ENCODE peak calls at places on chromosome 9, in six cellular contexts. One of them, this sample, is unnamed.

GRCh38 chr9:91840469-91840868 is 109.6 kb downstream of the ROR2 start:
- DNase-seq in vagina: no peak
- DNase-seq in brain microvascular endothelial cell: no peak
- DNase-seq in AG04449: no peak
- DNase-seq in tibial artery: no peak
- DNase-seq in colonic mucosa: no peak
- DNase-seq in this sample: no peak

GRCh38 chr9:129412814-129413536 is 207.9 kb downstream of the C9orf50 start:
- DNase-seq in tibial artery: peak
- DNase-seq in AG04449: peak
- DNase-seq in brain microvascular endothelial cell: peak
- DNase-seq in colonic mucosa: peak
- DNase-seq in vagina: no peak
- DNase-seq in this sample: peak

GRCh38 chr9:89954229-89954628 is 349.4 kb downstream of the GADD45G start:
- DNase-seq in vagina: no peak
- DNase-seq in AG04449: no peak
- DNase-seq in brain microvascular endothelial cell: no peak
- DNase-seq in colonic mucosa: no peak
- DNase-seq in tibial artery: no peak
- DNase-seq in this sample: no peak

GRCh38 chr9:104882574-104882973 is 45.4 kb downstream of the ABCA1 start:
- DNase-seq in brain microvascular endothelial cell: no peak
- DNase-seq in colonic mucosa: no peak
- DNase-seq in AG04449: no peak
- DNase-seq in tibial artery: no peak
- DNase-seq in vagina: no peak
- DNase-seq in this sample: no peak

GRCh38 chr9:96382175-96382574 is 1.3 kb downstream of the SLC35D2 start:
- DNase-seq in colonic mucosa: no peak
- DNase-seq in brain microvascular endothelial cell: peak
- DNase-seq in vagina: no peak
- DNase-seq in tibial artery: no peak
- DNase-seq in AG04449: no peak
- DNase-seq in this sample: peak

GRCh38 chr9:127735530-127736176 is 559 bp upstream of the TOR2A start:
- DNase-seq in tibial artery: no peak
- DNase-seq in brain microvascular endothelial cell: no peak
- DNase-seq in AG04449: no peak
- DNase-seq in colonic mucosa: no peak
- DNase-seq in vagina: no peak
- DNase-seq in this sample: peak

GRCh38 chr9:17433526-17433925 is 145.3 kb upstream of the SH3GL2 start:
- DNase-seq in brain microvascular endothelial cell: no peak
- DNase-seq in AG04449: no peak
- DNase-seq in tibial artery: no peak
- DNase-seq in vagina: no peak
- DNase-seq in colonic mucosa: no peak
- DNase-seq in this sample: no peak

GRCh38 chr9:117305454-117305853 is 109.4 kb downstream of the ASTN2 start:
- DNase-seq in AG04449: no peak
- DNase-seq in tibial artery: no peak
- DNase-seq in colonic mucosa: no peak
- DNase-seq in brain microvascular endothelial cell: no peak
- DNase-seq in vagina: no peak
- DNase-seq in this sample: no peak

GRCh38 chr9:105833271-105833975 is 139.1 kb downstream of the TMEM38B start:
- DNase-seq in AG04449: no peak
- DNase-seq in tibial artery: no peak
- DNase-seq in brain microvascular endothelial cell: no peak
- DNase-seq in colonic mucosa: no peak
- DNase-seq in vagina: no peak
- DNase-seq in this sample: no peak

GRCh38 chr9:109414125-109414785 is 83.9 kb downstream of the PTPN3 start:
- DNase-seq in AG04449: no peak
- DNase-seq in colonic mucosa: no peak
- DNase-seq in vagina: no peak
- DNase-seq in tibial artery: no peak
- DNase-seq in brain microvascular endothelial cell: no peak
- DNase-seq in this sample: no peak

GRCh38 chr9:24413651-24414050 is 132.0 kb downstream of the IZUMO3 start:
- DNase-seq in brain microvascular endothelial cell: no peak
- DNase-seq in AG04449: no peak
- DNase-seq in tibial artery: no peak
- DNase-seq in vagina: no peak
- DNase-seq in colonic mucosa: no peak
- DNase-seq in this sample: peak

GRCh38 chr9:128902351-128903078 is 18.3 kb upstream of the PHYHD1 start:
- DNase-seq in AG04449: no peak
- DNase-seq in tibial artery: peak
- DNase-seq in colonic mucosa: peak
- DNase-seq in brain microvascular endothelial cell: no peak
- DNase-seq in vagina: no peak
- DNase-seq in this sample: no peak

GRCh38 chr9:122845116-122845515 is 16.7 kb upstream of the PDCL start:
- DNase-seq in AG04449: no peak
- DNase-seq in vagina: no peak
- DNase-seq in brain microvascular endothelial cell: no peak
- DNase-seq in colonic mucosa: no peak
- DNase-seq in tibial artery: no peak
- DNase-seq in this sample: no peak

GRCh38 chr9:80156725-80157124 is 585.0 kb downstream of the TLE4 start:
- DNase-seq in vagina: no peak
- DNase-seq in tibial artery: no peak
- DNase-seq in brain microvascular endothelial cell: no peak
- DNase-seq in colonic mucosa: no peak
- DNase-seq in AG04449: no peak
- DNase-seq in this sample: peak

GRCh38 chr9:120856700-120857099 is 14.0 kb upstream of the PSMD5 start:
- DNase-seq in vagina: no peak
- DNase-seq in AG04449: no peak
- DNase-seq in brain microvascular endothelial cell: no peak
- DNase-seq in tibial artery: no peak
- DNase-seq in colonic mucosa: peak
- DNase-seq in this sample: no peak

GRCh38 chr9:110842976-110843375 is 174.4 kb downstream of the MUSK start:
- DNase-seq in AG04449: no peak
- DNase-seq in vagina: no peak
- DNase-seq in brain microvascular endothelial cell: no peak
- DNase-seq in tibial artery: no peak
- DNase-seq in colonic mucosa: no peak
- DNase-seq in this sample: peak

GRCh38 chr9:75152416-75152815 is 64.1 kb downstream of the OSTF1 start:
- DNase-seq in AG04449: no peak
- DNase-seq in tibial artery: no peak
- DNase-seq in colonic mucosa: no peak
- DNase-seq in vagina: no peak
- DNase-seq in brain microvascular endothelial cell: no peak
- DNase-seq in this sample: no peak

GRCh38 chr9:98326402-98327248 is 71.2 kb upstream of the TBC1D2 start:
- DNase-seq in colonic mucosa: no peak
- DNase-seq in tibial artery: no peak
- DNase-seq in AG04449: no peak
- DNase-seq in brain microvascular endothelial cell: no peak
- DNase-seq in vagina: no peak
- DNase-seq in this sample: peak

GRCh38 chr9:20620658-20621552 is 1.4 kb downstream of the MLLT3 start:
- DNase-seq in colonic mucosa: peak
- DNase-seq in vagina: no peak
- DNase-seq in brain microvascular endothelial cell: peak
- DNase-seq in AG04449: no peak
- DNase-seq in tibial artery: peak
- DNase-seq in this sample: peak

GRCh38 chr9:77420641-77421040 is 227.5 kb downstream of the GNA14 start:
- DNase-seq in tibial artery: no peak
- DNase-seq in brain microvascular endothelial cell: no peak
- DNase-seq in AG04449: no peak
- DNase-seq in colonic mucosa: no peak
- DNase-seq in vagina: no peak
- DNase-seq in this sample: no peak

GRCh38 chr9:1005043-1005667 is 28.7 kb downstream of the DMRT3 start:
- DNase-seq in vagina: no peak
- DNase-seq in tibial artery: no peak
- DNase-seq in colonic mucosa: peak
- DNase-seq in brain microvascular endothelial cell: peak
- DNase-seq in AG04449: peak
- DNase-seq in this sample: peak

GRCh38 chr9:97992219-97992618 is 9.1 kb downstream of the ANP32B start:
- DNase-seq in AG04449: no peak
- DNase-seq in vagina: no peak
- DNase-seq in brain microvascular endothelial cell: no peak
- DNase-seq in colonic mucosa: no peak
- DNase-seq in tibial artery: no peak
- DNase-seq in this sample: no peak

GRCh38 chr9:6696178-6696577 is 50.6 kb upstream of the GLDC start:
- DNase-seq in colonic mucosa: no peak
- DNase-seq in AG04449: no peak
- DNase-seq in tibial artery: no peak
- DNase-seq in brain microvascular endothelial cell: no peak
- DNase-seq in vagina: no peak
- DNase-seq in this sample: no peak

GRCh38 chr9:4716163-4716562 is 24.8 kb downstream of the AK3 start:
- DNase-seq in vagina: no peak
- DNase-seq in colonic mucosa: no peak
- DNase-seq in tibial artery: no peak
- DNase-seq in brain microvascular endothelial cell: no peak
- DNase-seq in AG04449: no peak
- DNase-seq in this sample: no peak

GRCh38 chr9:121935744-121936143 is 157.4 kb downstream of the TTLL11 start:
- DNase-seq in brain microvascular endothelial cell: no peak
- DNase-seq in AG04449: no peak
- DNase-seq in vagina: no peak
- DNase-seq in colonic mucosa: no peak
- DNase-seq in tibial artery: no peak
- DNase-seq in this sample: no peak

GRCh38 chr9:131698715-131699053 is 41.2 kb downstream of the RAPGEF1 start:
- DNase-seq in AG04449: no peak
- DNase-seq in brain microvascular endothelial cell: no peak
- DNase-seq in vagina: peak
- DNase-seq in colonic mucosa: no peak
- DNase-seq in tibial artery: no peak
- DNase-seq in this sample: no peak
- H3K4me3 ChIP-seq in AG04449: no peak
- H3K4me3 ChIP-seq in brain microvascular endothelial cell: no peak
- H3K4me3 ChIP-seq in vagina: no peak
- H3K4me3 ChIP-seq in colonic mucosa: no peak
- H3K4me3 ChIP-seq in tibial artery: no peak
- H3K4me3 ChIP-seq in this sample: no peak

GRCh38 chr9:37903831-37904646 is at the start of gene SLC25A51:
- DNase-seq in brain microvascular endothelial cell: peak
- DNase-seq in AG04449: no peak
- DNase-seq in tibial artery: peak
- DNase-seq in colonic mucosa: peak
- DNase-seq in vagina: no peak
- DNase-seq in this sample: peak
- TF ChIP-seq CTCF in brain microvascular endothelial cell: peak
- TF ChIP-seq CTCF in AG04449: peak
- TF ChIP-seq CTCF in tibial artery: peak
- TF ChIP-seq CTCF in colonic mucosa: peak
- TF ChIP-seq CTCF in vagina: peak
- TF ChIP-seq CTCF in this sample: peak

GRCh38 chr9:125513634-125514413 is 193.2 kb downstream of the MAPKAP1 start:
- DNase-seq in colonic mucosa: peak
- DNase-seq in vagina: no peak
- DNase-seq in tibial artery: no peak
- DNase-seq in brain microvascular endothelial cell: peak
- DNase-seq in AG04449: peak
- DNase-seq in this sample: peak
- H3K4me3 ChIP-seq in colonic mucosa: peak
- H3K4me3 ChIP-seq in vagina: peak
- H3K4me3 ChIP-seq in tibial artery: peak
- H3K4me3 ChIP-seq in brain microvascular endothelial cell: peak
- H3K4me3 ChIP-seq in AG04449: no peak
- H3K4me3 ChIP-seq in this sample: peak

GRCh38 chr9:70421272-70422180 is 7.1 kb upstream of the KLF9 start:
- DNase-seq in AG04449: no peak
- DNase-seq in tibial artery: peak
- DNase-seq in vagina: no peak
- DNase-seq in brain microvascular endothelial cell: no peak
- DNase-seq in colonic mucosa: no peak
- DNase-seq in this sample: peak

GRCh38 chr9:70421020-70421271 is 6.5 kb upstream of the KLF9 start:
- DNase-seq in tibial artery: no peak
- DNase-seq in AG04449: no peak
- DNase-seq in colonic mucosa: no peak
- DNase-seq in vagina: no peak
- DNase-seq in brain microvascular endothelial cell: no peak
- DNase-seq in this sample: no peak

GRCh38 chr9:70420267-70421019 is 6.0 kb upstream of the KLF9 start:
- DNase-seq in tibial artery: peak
- DNase-seq in vagina: no peak
- DNase-seq in brain microvascular endothelial cell: peak
- DNase-seq in colonic mucosa: peak
- DNase-seq in AG04449: no peak
- DNase-seq in this sample: peak

GRCh38 chr9:70418822-70419545 is 4.5 kb upstream of the KLF9 start:
- DNase-seq in AG04449: peak
- DNase-seq in tibial artery: peak
- DNase-seq in colonic mucosa: peak
- DNase-seq in brain microvascular endothelial cell: peak
- DNase-seq in vagina: no peak
- DNase-seq in this sample: peak

DNA sequence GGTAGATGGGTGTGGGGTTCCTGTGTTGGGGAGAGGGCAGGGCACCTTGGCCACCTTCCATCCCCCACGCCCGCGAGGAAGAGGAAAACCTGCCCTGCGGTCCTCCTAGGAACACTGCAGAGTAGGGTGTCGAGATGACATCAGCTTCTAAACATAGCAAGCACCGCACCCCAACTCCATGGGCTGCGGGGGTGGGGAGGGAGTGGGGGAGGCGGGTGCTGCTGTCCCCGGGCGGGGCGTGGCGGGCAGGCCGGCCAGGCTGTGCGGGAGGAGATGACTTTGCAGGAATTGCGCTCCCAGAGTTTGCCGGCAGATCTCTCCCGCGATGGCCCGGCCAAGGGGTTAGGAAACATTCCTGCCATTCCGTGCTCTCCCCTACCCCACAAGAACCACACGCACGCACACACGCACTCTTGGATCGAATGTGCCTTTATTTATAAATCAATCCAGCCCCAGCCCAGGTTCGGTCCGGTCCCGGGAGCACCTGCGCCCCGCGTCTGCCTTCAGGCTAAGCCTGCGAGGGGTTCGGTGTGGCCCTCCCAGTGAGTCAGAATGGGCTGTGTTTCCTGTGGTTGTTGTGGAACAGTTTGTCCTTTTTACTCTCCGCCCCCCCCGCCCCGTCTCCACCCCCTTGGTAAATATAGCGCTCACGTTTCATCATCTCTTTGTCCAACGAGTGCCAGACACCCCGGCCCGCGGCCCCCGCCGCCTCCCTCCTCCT is 5.2 kb upstream of the KLF9 start:
- DNase-seq in vagina: no peak
- DNase-seq in tibial artery: peak
- DNase-seq in AG04449: peak
- DNase-seq in brain microvascular endothelial cell: peak
- DNase-seq in colonic mucosa: peak
- DNase-seq in this sample: peak
- TF ChIP-seq CTCF in vagina: no peak
- TF ChIP-seq CTCF in tibial artery: no peak
- TF ChIP-seq CTCF in AG04449: peak
- TF ChIP-seq CTCF in brain microvascular endothelial cell: peak
- TF ChIP-seq CTCF in colonic mucosa: no peak
- TF ChIP-seq CTCF in this sample: no peak

GRCh38 chr9:136665704-136666363 is 3.1 kb downstream of the EGFL7 start:
- DNase-seq in AG04449: no peak
- DNase-seq in brain microvascular endothelial cell: no peak
- DNase-seq in vagina: no peak
- DNase-seq in tibial artery: no peak
- DNase-seq in colonic mucosa: no peak
- DNase-seq in this sample: no peak
- H3K4me3 ChIP-seq in AG04449: peak
- H3K4me3 ChIP-seq in brain microvascular endothelial cell: peak
- H3K4me3 ChIP-seq in vagina: peak
- H3K4me3 ChIP-seq in tibial artery: peak
- H3K4me3 ChIP-seq in colonic mucosa: peak
- H3K4me3 ChIP-seq in this sample: peak

This sample was measured in cardiac fibroblast.